ENCODE peak calls at places on chromosomes 11 and 22, in seven cellular contexts. M is CD8-positive, alpha-beta memory T cell; I is fibroblast of lung; L is adrenal gland; Z is psoas muscle; D is transverse colon; U is IMR-90. V is an unnamed sample.
A peak's percentile ranks its signal among the peaks of the same experiment; 100 is the strongest.

GRCh38 chr11:1628506-1629325 is 859 bp upstream of the KRTAP5-5 start:
- DNase-seq in I (peak; percentile 15), M (peak; percentile 66), L (peak; percentile 53), U (peak; percentile 9), Z (peak; percentile 78), D (peak; percentile 64), V (peak; percentile 79)

GRCh38 chr11:69707156-69707555 is 3.3 kb upstream of the FGF19 start:
- DNase-seq in M (no peak), D (no peak), U (no peak), Z (no peak), L (no peak), I (no peak), V (peak; percentile 65)

GRCh38 chr22:23182289-23183106 is 2.2 kb downstream of the BCR start:
- DNase-seq in I (no peak), M (no peak), L (no peak), D (no peak), U (peak; percentile 19), Z (no peak), V (peak; percentile 47)

GRCh38 chr11:132131962-132132361 is 761.5 kb downstream of the NTM start:
- DNase-seq in D (no peak), L (no peak), M (no peak), I (no peak), U (no peak), Z (no peak), V (peak; percentile 73)

GRCh38 chr11:29300441-29300840 is 716.4 kb downstream of the KCNA4 start:
- DNase-seq in I (peak; percentile 30), D (no peak), L (no peak), U (peak; percentile 96), M (no peak), Z (no peak), V (peak; percentile 37)

GRCh38 chr11:43359432-43359818 is 705 bp downstream of the TTC17 start:
- DNase-seq in I (peak; percentile 41), D (peak; percentile 30), L (no peak), M (no peak), Z (no peak), U (peak; percentile 28), V (peak; percentile 45)

GRCh38 chr22:36234919-36235318 is 4.4 kb downstream of the APOL2 start:
- DNase-seq in L (no peak), Z (no peak), M (no peak), D (no peak), U (no peak), I (no peak), V (no peak)

GRCh38 chr11:84292955-84293354 is 1006.8 kb upstream of the CCDC90B start:
- DNase-seq in I (no peak), Z (no peak), D (no peak), M (no peak), U (no peak), L (no peak), V (no peak)

GRCh38 chr11:126564588-126564987 is 209.1 kb downstream of the ST3GAL4 start:
- DNase-seq in Z (no peak), M (no peak), L (no peak), D (no peak), U (no peak), I (no peak), V (peak; percentile 74)

GRCh38 chr11:113350646-113351045 is 36.3 kb downstream of the TTC12 start:
- DNase-seq in L (no peak), M (no peak), U (no peak), I (no peak), Z (no peak), D (no peak), V (no peak)

GRCh38 chr22:26072611-26073010 is 96.7 kb upstream of the SEZ6L start:
- DNase-seq in Z (no peak), D (no peak), L (no peak), M (no peak), U (no peak), I (no peak), V (no peak)

GRCh38 chr11:32829157-32829679 is 509 bp upstream of the PRRG4 start:
- DNase-seq in M (no peak), Z (no peak), L (no peak), U (no peak), I (no peak), D (no peak), V (no peak)

GRCh38 chr22:50483106-50483505 is 1.8 kb downstream of the ADM2 start:
- DNase-seq in U (no peak), D (no peak), I (no peak), Z (no peak), M (no peak), L (no peak), V (no peak)

GRCh38 chr22:30195245-30196140 is 51.1 kb downstream of the LIF start:
- DNase-seq in Z (no peak), L (no peak), I (peak; percentile 25), M (no peak), D (no peak), U (peak; percentile 64), V (no peak)

GRCh38 chr11:63917685-63918523 is 940 bp upstream of the RCOR2 start:
- DNase-seq in D (peak; percentile 62), Z (peak; percentile 88), U (no peak), I (peak; percentile 63), M (peak; percentile 67), L (peak; percentile 63), V (peak; percentile 94)

GRCh38 chr11:119992171-119993051 is 145.5 kb downstream of the TRIM29 start:
- DNase-seq in M (no peak), I (no peak), L (no peak), D (no peak), U (no peak), Z (no peak), V (no peak)

GRCh38 chr22:26065847-26066246 is 103.4 kb upstream of the SEZ6L start:
- DNase-seq in L (no peak), Z (no peak), D (no peak), U (no peak), I (no peak), M (no peak), V (no peak)

GRCh38 chr11:95144313-95145235 is 54.9 kb downstream of the ENDOD1 start:
- DNase-seq in I (no peak), Z (no peak), D (no peak), M (no peak), U (no peak), L (no peak), V (no peak)

GRCh38 chr11:35087648-35088047 is 51.3 kb upstream of the CD44 start:
- DNase-seq in U (peak; percentile 53), Z (no peak), M (no peak), L (no peak), D (no peak), I (peak; percentile 80), V (no peak)

DNA sequence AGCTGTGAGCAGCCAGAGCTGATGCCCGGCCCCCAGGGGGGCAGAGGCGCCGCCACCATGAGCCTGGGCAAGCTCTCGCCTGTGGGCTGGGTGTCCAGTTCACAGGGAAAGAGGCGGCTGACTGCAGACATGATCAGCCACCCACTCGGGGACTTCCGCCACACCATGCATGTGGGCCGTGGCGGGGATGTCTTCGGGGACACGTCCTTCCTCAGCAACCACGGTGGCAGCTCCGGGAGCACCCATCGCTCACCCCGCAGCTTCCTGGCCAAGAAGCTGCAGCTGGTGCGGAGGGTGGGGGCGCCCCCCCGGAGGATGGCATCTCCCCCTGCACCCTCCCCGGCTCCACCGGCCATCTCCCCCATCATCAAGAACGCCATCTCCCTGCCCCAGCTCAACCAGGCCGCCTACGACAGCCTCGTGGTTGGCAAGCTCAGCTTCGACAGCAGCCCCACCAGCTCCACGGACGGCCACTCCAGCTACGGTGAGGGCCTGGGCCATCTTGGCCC is 6.1 kb downstream of the CDC42EP1 start:
- DNase-seq in Z (peak; percentile 41), L (no peak), U (no peak), D (peak; percentile 44), I (no peak), M (peak; percentile 57), V (no peak)
- H3K4me1 ChIP-seq in Z (peaks cover 32% of the 10 kb centered on the region), L (peaks cover 90% of the 10 kb centered on the region), U (peaks cover 27% of the 10 kb centered on the region), D (peaks cover 88% of the 10 kb centered on the region), I (peaks cover 28% of the 10 kb centered on the region), M (peaks cover 33% of the 10 kb centered on the region), V (peaks cover 34% of the 10 kb centered on the region)

GRCh38 chr11:57311109-57311936 is 13.4 kb downstream of the TNKS1BP1 start:
- DNase-seq in M (no peak), Z (peak; percentile 99), L (peak; percentile 94), U (peak; percentile 97), I (peak; percentile 99), D (peak; percentile 92), V (peak; percentile 97)

GRCh38 chr11:57310091-57310490 is 14.7 kb downstream of the TNKS1BP1 start:
- DNase-seq in I (no peak), U (no peak), Z (peak; percentile 64), D (no peak), M (no peak), L (no peak), V (no peak)

GRCh38 chr11:57312511-57313021 is 12.2 kb downstream of the TNKS1BP1 start:
- DNase-seq in D (no peak), Z (peak; percentile 60), U (no peak), I (no peak), M (no peak), L (no peak), V (no peak)

GRCh38 chr11:57309106-57310059 is 15.4 kb downstream of the TNKS1BP1 start:
- DNase-seq in D (no peak), M (no peak), L (no peak), U (no peak), I (no peak), Z (peak; percentile 51), V (no peak)

GRCh38 chr11:57310630-57311086 is 14.1 kb downstream of the TNKS1BP1 start:
- DNase-seq in M (no peak), D (no peak), U (peak; percentile 27), I (peak; percentile 74), Z (no peak), L (peak; percentile 67), V (no peak)
- H3K4me1 ChIP-seq in M (peaks cover 8% of the 10 kb centered on the region), D (peaks cover 72% of the 10 kb centered on the region), U (peaks cover 45% of the 10 kb centered on the region), I (peaks cover 30% of the 10 kb centered on the region), Z (peaks cover 63% of the 10 kb centered on the region), L (peaks cover 84% of the 10 kb centered on the region), V (peaks cover 24% of the 10 kb centered on the region)

GRCh38 chr11:125173027-125173426 is 8.5 kb downstream of the PKNOX2 start:
- DNase-seq in Z (no peak), M (no peak), L (no peak), I (no peak), U (no peak), D (no peak), V (no peak)

GRCh38 chr11:125170001-125170405 is 5.5 kb downstream of the PKNOX2 start:
- DNase-seq in M (no peak), U (peak; percentile 19), I (no peak), Z (no peak), D (no peak), L (no peak), V (peak; percentile 30)

GRCh38 chr11:125173556-125173955 is 9.0 kb downstream of the PKNOX2 start:
- DNase-seq in I (no peak), Z (no peak), D (no peak), M (no peak), L (no peak), U (no peak), V (no peak)

GRCh38 chr11:125170406-125171031 is 6.0 kb downstream of the PKNOX2 start:
- DNase-seq in L (no peak), U (peak; percentile 92), D (no peak), Z (peak; percentile 76), M (no peak), I (peak; percentile 97), V (peak; percentile 54)

GRCh38 chr11:125171974-125172373 is 7.4 kb downstream of the PKNOX2 start:
- DNase-seq in I (no peak), D (no peak), Z (no peak), U (no peak), M (no peak), L (no peak), V (no peak)
- H3K4me1 ChIP-seq in I (peaks cover 27% of the 10 kb centered on the region), D (peaks cover 28% of the 10 kb centered on the region), Z (peaks cover 62% of the 10 kb centered on the region), U (peaks cover 17% of the 10 kb centered on the region), M (no peaks in the 10 kb centered on the region), L (peaks cover 16% of the 10 kb centered on the region), V (peaks cover 43% of the 10 kb centered on the region)

GRCh38 chr11:62458212-62459002 is 39.6 kb downstream of the SCGB1A1 start:
- DNase-seq in D (no peak), M (no peak), L (no peak), Z (no peak), U (peak; percentile 27), I (no peak), V (no peak)
- H3K4me1 ChIP-seq in D (peaks cover 39% of the 10 kb centered on the region), M (no peaks in the 10 kb centered on the region), L (no peaks in the 10 kb centered on the region), Z (no peaks in the 10 kb centered on the region), U (peaks cover 16% of the 10 kb centered on the region), I (no peaks in the 10 kb centered on the region), V (no peaks in the 10 kb centered on the region)